ENCODE peak calls at places on chromosomes 2 and 18, in five cellular contexts. F is sigmoid colon, C is right lobe of liver, Y is prostate gland, W is breast epithelium. S is an unnamed sample.

GRCh38 chr2:120323214-120323613 is 22.7 kb upstream of the INHBB start:
- DNase-seq in C (peak), W (no peak), Y (no peak), F (peak), S (peak)

GRCh38 chr2:95276244-95276887 is 2.1 kb downstream of the PROM2 start:
- DNase-seq in F (peak), W (peak), Y (no peak), C (peak), S (peak)

GRCh38 chr2:95071856-95072255 is 46.3 kb downstream of the MAL start:
- DNase-seq in W (no peak), F (no peak), Y (no peak), C (no peak), S (no peak)

GRCh38 chr2:47214990-47215389 is 59.9 kb upstream of the STPG4 start:
- DNase-seq in Y (no peak), F (no peak), W (no peak), C (no peak), S (no peak)

GRCh38 chr2:185188656-185189055 is 549.9 kb upstream of the FSIP2 start:
- DNase-seq in C (no peak), W (no peak), Y (no peak), F (no peak), S (no peak)

GRCh38 chr2:37415128-37415817 is 70.8 kb downstream of the QPCT start:
- DNase-seq in F (no peak), W (no peak), C (no peak), Y (no peak), S (no peak)

GRCh38 chr2:28583899-28584553 is 88.2 kb downstream of the PLB1 start:
- DNase-seq in W (no peak), C (peak), Y (no peak), F (peak), S (peak)

GRCh38 chr18:41906528-41907256 is 48.3 kb upstream of the PIK3C3 start:
- DNase-seq in F (no peak), W (no peak), C (no peak), Y (no peak), S (no peak)

GRCh38 chr2:119136093-119136492 is 22.5 kb downstream of the C1QL2 start:
- DNase-seq in Y (no peak), F (no peak), C (no peak), W (no peak), S (no peak)

GRCh38 chr18:42185486-42185885 is 230.5 kb downstream of the PIK3C3 start:
- DNase-seq in W (no peak), C (no peak), Y (no peak), F (no peak), S (no peak)

GRCh38 chr2:27711804-27712203 is 48.1 kb downstream of the SLC4A1AP start:
- DNase-seq in C (no peak), F (no peak), W (no peak), Y (no peak), S (no peak)

GRCh38 chr2:58432491-58433166 is 191.5 kb upstream of the FANCL start:
- DNase-seq in Y (no peak), W (no peak), C (no peak), F (no peak), S (no peak)

GRCh38 chr2:218010116-218010837 is 7.5 kb upstream of the TNS1 start:
- DNase-seq in C (peak), W (no peak), F (peak), Y (peak), S (peak)

GRCh38 chr2:236694125-236694888 is 124.7 kb downstream of the ACKR3 start:
- DNase-seq in Y (no peak), W (no peak), C (no peak), F (no peak), S (no peak)

GRCh38 chr2:234137400-234138014 is 87.0 kb downstream of the SPP2 start:
- DNase-seq in W (no peak), Y (peak), C (no peak), F (no peak), S (no peak)

GRCh38 chr2:118865106-118865505 is 17.7 kb upstream of the EN1 start:
- DNase-seq in Y (no peak), W (no peak), C (no peak), F (no peak), S (no peak)

GRCh38 chr18:63088262-63088661 is 231.3 kb downstream of the BCL2 start:
- DNase-seq in F (no peak), W (no peak), Y (no peak), C (no peak), S (no peak)

GRCh38 chr2:1613731-1614354 is 130.5 kb downstream of the PXDN start:
- DNase-seq in F (no peak), Y (no peak), W (no peak), C (no peak), S (no peak)

GRCh38 chr2:212970132-212970531 is 181.3 kb downstream of the IKZF2 start:
- DNase-seq in W (no peak), Y (no peak), C (no peak), F (no peak), S (no peak)

GRCh38 chr2:1673160-1673944 is 71.0 kb downstream of the PXDN start:
- DNase-seq in Y (no peak), C (no peak), W (no peak), F (peak), S (no peak)

GRCh38 chr2:196276421-196276820 is 105.0 kb upstream of the STK17B start:
- DNase-seq in C (no peak), W (no peak), F (no peak), Y (no peak), S (no peak)

GRCh38 chr2:96584017-96584416 is 47.5 kb downstream of the ARID5A start:
- DNase-seq in C (no peak), Y (no peak), F (no peak), W (no peak), S (no peak)

GRCh38 chr2:165572155-165572554 is 102.7 kb downstream of the CSRNP3 start:
- DNase-seq in W (no peak), Y (no peak), C (no peak), F (no peak), S (peak)

GRCh38 chr2:177983183-177983788 is 89.3 kb downstream of the PDE11A start:
- DNase-seq in C (peak), F (no peak), Y (no peak), W (no peak), S (peak)

GRCh38 chr2:217983276-217984233 is 19.2 kb downstream of the TNS1 start:
- DNase-seq in Y (no peak), W (peak), F (no peak), C (no peak), S (no peak)

GRCh38 chr2:57943271-57943670 is 103.3 kb upstream of the VRK2 start:
- DNase-seq in W (no peak), Y (no peak), C (no peak), F (no peak), S (no peak)

GRCh38 chr18:2515908-2516625 is 55.2 kb downstream of the METTL4 start:
- DNase-seq in W (no peak), F (no peak), C (no peak), Y (no peak), S (peak)

GRCh38 chr18:58222439-58223125 is 178.6 kb downstream of the NEDD4L start:
- DNase-seq in C (no peak), F (no peak), W (no peak), Y (no peak), S (no peak)

GRCh38 chr2:232229917-232230310 is 148.6 kb upstream of the ALPP start:
- DNase-seq in W (no peak), C (no peak), F (no peak), Y (no peak), S (no peak)

GRCh38 chr2:72007402-72007801 is 140.3 kb downstream of the CYP26B1 start:
- DNase-seq in F (no peak), Y (peak), C (no peak), W (no peak), S (no peak)

GRCh38 chr2:218021536-218022071 is 18.8 kb upstream of the TNS1 start:
- DNase-seq in F (peak), C (no peak), W (peak), Y (no peak), S (peak)

GRCh38 chr18:48539406-48540328 is 836 bp downstream of the CTIF start:
- DNase-seq in Y (no peak), F (peak), C (peak), W (peak), S (peak)

DNA sequence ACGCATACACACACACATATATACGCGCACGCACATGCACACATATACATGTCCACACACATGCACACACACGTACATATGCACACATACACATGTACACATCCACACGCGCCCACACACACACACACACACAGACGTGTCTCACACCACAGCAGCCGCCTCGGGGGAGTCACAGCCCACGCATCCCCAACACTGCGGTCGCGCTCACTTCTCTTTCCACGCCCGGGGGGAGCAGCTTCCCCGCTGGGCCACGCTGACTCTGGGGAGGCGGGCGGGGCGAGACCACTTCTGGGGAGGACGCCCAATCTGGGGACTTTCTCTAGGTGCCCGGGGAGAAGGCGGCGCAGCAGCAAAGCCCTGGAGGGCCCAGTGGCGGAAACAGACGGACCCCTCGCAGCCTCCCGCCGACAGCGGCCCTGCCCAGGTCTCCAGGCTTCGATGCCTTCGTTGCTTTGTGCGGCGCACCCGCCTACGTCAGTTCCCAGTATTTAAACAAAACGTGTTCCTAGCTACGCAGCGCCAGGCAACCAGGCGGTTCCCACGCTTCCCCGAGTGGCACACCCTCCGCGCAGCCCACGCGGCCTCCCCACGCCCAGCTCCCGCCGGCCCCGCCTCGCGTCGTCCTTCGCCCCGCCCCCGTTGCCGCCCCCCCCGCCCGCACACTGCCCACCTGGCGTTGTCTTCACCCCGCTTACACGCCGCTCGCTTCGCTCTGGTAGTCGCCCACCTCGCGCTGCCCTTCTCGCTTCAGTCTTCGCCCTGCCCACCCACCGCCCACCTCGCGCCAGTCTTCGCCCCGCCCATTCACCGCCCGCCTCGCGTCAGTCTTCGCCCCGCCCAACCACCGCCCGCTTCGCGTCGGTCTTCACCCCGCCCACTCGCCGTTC is 810 bp upstream of the RBFA start:
- DNase-seq in Y (peak), F (peak), C (no peak), W (peak), S (peak)
- TF ChIP-seq POLR2A in Y (peak), F (peak), C (peak), W (no peak), S (no peak)

DNA sequence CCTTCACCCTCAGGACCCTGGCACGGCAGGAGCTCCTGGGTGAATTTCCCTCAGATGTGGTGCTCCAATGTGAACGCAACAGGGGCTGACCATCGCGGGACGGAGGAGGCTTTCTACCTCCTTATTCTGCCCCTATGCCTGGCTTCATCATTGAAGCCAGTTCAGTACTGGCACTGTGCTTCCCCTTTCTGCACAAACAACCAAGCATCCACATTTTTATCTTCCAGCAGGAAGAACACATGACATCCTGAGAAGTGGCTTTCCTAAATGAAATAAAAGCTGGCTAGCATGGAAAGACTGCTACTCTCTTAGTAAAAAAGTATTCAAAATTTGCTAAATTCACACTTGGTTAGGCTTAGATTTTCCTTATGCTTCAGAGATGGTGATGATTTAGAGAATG is 24.8 kb downstream of the AFG3L2 start:
- DNase-seq in Y (no peak), F (no peak), W (no peak), C (no peak), S (no peak)
- H3K27ac ChIP-seq in Y (no peak), F (no peak), W (no peak), C (no peak), S (no peak)

DNA sequence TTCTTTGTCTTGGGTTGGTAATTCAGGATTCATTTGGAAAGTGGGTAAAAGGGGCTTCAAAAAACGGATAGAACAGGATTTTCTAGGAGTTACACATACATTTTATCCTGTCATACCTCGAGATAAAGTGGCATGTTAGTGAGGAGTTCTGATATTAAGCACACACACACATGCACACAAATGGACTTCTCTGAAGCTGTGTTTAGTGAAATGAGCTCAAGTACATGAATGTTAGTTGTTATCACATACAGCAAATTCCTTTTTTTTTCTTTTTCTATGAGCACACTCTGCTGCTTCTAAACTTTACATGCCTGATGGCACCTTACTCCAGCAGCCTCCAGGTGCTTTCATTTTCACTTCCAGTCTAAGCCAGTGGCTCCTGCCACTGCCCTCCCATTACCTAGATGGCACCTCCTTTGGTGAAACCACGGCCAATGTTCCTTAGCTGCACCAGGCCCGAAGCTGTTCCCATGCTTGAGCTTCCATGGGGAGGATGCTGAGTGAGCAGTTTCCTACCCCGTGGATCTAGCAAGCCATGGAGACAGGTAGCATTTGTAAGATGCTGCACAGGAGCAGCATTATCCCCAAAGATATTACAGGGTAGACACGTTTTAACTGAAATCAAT is 49.7 kb downstream of the STAT1 start:
- DNase-seq in F (no peak), C (no peak), W (no peak), Y (no peak), S (peak)
- TF ChIP-seq POLR2A in F (no peak), C (no peak), W (no peak), Y (no peak), S (no peak)

DNA sequence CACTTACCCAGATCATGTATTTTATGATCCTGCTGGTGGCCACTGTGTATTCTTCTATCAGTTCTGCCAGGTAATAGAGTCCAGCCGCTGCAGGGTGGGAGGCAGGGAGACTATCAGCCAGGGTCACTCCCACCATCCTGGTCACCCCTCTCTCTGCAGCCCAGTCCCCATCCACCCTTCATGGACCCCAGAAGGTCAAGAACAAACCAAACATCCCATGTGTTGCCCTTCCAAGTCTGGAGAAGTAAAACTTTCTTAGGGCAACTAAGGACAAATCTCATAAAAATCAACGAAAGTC is 1.0 kb downstream of the TEX261 start:
- DNase-seq in F (peak), W (no peak), C (no peak), Y (no peak), S (no peak)
- H3K27ac ChIP-seq in F (peak), W (peak), C (no peak), Y (no peak), S (no peak)

DNA sequence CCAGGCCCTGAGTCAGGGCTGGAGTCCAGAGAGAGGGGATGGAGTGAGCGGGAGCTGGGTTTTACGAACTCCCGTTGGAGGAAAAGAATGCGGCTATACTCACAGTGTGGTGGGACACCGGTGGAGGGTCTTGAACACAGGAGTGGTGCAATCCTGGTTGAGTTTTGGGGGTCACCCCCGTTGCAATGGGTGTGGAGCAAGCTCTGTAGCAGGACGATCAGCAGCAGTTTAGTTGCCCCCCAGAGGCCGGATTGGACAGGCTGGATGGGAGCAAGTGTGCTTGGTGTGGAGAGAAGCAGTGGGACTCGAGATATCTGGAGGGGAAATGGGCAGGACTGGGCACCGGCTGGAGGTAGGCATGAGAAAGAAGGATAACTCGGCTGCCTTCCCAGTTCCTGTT is 72.3 kb upstream of the TWIST2 start:
- DNase-seq in C (no peak), W (no peak), Y (no peak), F (no peak), S (no peak)
- TF ChIP-seq POLR2A in C (no peak), W (no peak), Y (no peak), F (no peak), S (no peak)

GRCh38 chr2:31553362-31553761 is 27.4 kb downstream of the SRD5A2 start:
- DNase-seq in Y (no peak), F (no peak), C (no peak), W (no peak), S (no peak)
- H3K27ac ChIP-seq in Y (no peak), F (no peak), C (no peak), W (no peak), S (no peak)